ENCODE peak calls at places on chromosome 9, in nine cellular contexts. W is HCT116, Z is GM12878, U is HTR-8/SVneo, Q is caudate nucleus, T is uterus, V is activated T-helper 1 cell treated with Interleukin-2 at 50 U/mL for 16 hours, K is heart left ventricle, C is ELF-1. L is an unnamed sample.

GRCh38 chr9:136567651-136568287 is 21.9 kb upstream of the NOTCH1 start:
- DNase-seq in K (peak), V (no peak), Q (no peak), U (peak), C (peak), T (peak), W (peak), Z (no peak), L (no peak)

GRCh38 chr9:13718086-13718485 is 438.6 kb upstream of the MPDZ start:
- DNase-seq in T (no peak), W (no peak), U (no peak), C (no peak), V (no peak), Z (no peak), K (no peak), Q (no peak), L (no peak)

GRCh38 chr9:88578486-88579362 is 43.7 kb downstream of the NXNL2 start:
- DNase-seq in Z (peak), V (peak), W (peak), U (peak), T (peak), K (peak), C (peak), Q (peak), L (peak)

GRCh38 chr9:127629468-127630081 is 17.5 kb downstream of the STXBP1 start:
- DNase-seq in U (no peak), V (no peak), T (no peak), Q (no peak), Z (no peak), W (no peak), C (peak), K (no peak), L (no peak)

GRCh38 chr9:124220551-124221451 is 36.9 kb upstream of the NEK6 start:
- DNase-seq in T (no peak), V (no peak), C (peak), W (no peak), U (no peak), Q (no peak), K (no peak), Z (no peak), L (peak)

GRCh38 chr9:91711755-91712591 is 238.1 kb downstream of the ROR2 start:
- DNase-seq in U (no peak), C (no peak), K (no peak), Z (peak), T (no peak), V (no peak), W (no peak), Q (no peak), L (no peak)

GRCh38 chr9:28774433-28775029 is 1201.2 kb upstream of the C9orf72 start:
- DNase-seq in K (no peak), U (no peak), W (peak), V (no peak), T (no peak), Z (no peak), C (no peak), Q (no peak), L (no peak)

GRCh38 chr9:120360046-120360445 is 219.9 kb downstream of the CDK5RAP2 start:
- DNase-seq in K (no peak), Z (no peak), C (no peak), Q (no peak), U (no peak), T (no peak), V (no peak), W (no peak), L (no peak)

GRCh38 chr9:134212809-134213507 is 48.6 kb upstream of the RNU6ATAC start:
- DNase-seq in V (no peak), T (no peak), U (no peak), Q (no peak), C (no peak), W (no peak), K (no peak), Z (no peak), L (no peak)

GRCh38 chr9:37960631-37961030 is 56.7 kb upstream of the SLC25A51 start:
- DNase-seq in T (no peak), U (no peak), Z (no peak), K (no peak), C (no peak), Q (no peak), W (no peak), V (no peak), L (no peak)

GRCh38 chr9:69718218-69718617 is 41.6 kb downstream of the PTAR1 start:
- DNase-seq in V (no peak), T (no peak), C (peak), W (no peak), Q (no peak), U (no peak), K (no peak), Z (no peak), L (no peak)

GRCh38 chr9:115198018-115198417 is 80.1 kb upstream of the TNC start:
- DNase-seq in W (no peak), K (peak), V (no peak), Z (no peak), U (no peak), T (peak), Q (no peak), C (peak), L (no peak)

GRCh38 chr9:83475741-83476140 is 62.5 kb downstream of the FRMD3 start:
- DNase-seq in U (no peak), Q (no peak), W (no peak), T (no peak), Z (no peak), K (no peak), V (no peak), C (no peak), L (no peak)

GRCh38 chr9:79719989-79720388 is 148.2 kb downstream of the TLE4 start:
- DNase-seq in Q (no peak), W (no peak), C (no peak), Z (no peak), K (no peak), U (no peak), V (no peak), T (no peak), L (no peak)

GRCh38 chr9:93436218-93436617 is 15.3 kb upstream of the FAM120A start:
- DNase-seq in Q (no peak), T (no peak), C (no peak), Z (no peak), K (no peak), U (no peak), W (no peak), V (no peak), L (no peak)

GRCh38 chr9:124818431-124819281 is 34.6 kb upstream of the WDR38 start:
- DNase-seq in Z (no peak), Q (no peak), C (peak), K (no peak), U (peak), V (no peak), W (peak), T (no peak), L (no peak)